ENCODE peak calls at places on chromosomes 3 and 15, in four cellular contexts. Z is H4; Y is immature natural killer cell; Q is CD8-positive, alpha-beta memory T cell. K is an unnamed sample.

GRCh38 chr3:121951291-121951690 is 57.1 kb downstream of the SLC15A2 start:
- DNase-seq in Z (no peak), Y (no peak), Q (no peak), K (no peak)

GRCh38 chr3:76961284-76961683 is 78.6 kb upstream of the ROBO2 start:
- DNase-seq in Z (no peak), Y (no peak), Q (no peak), K (no peak)

GRCh38 chr3:171184372-171184771 is 157.9 kb upstream of the SLC2A2 start:
- DNase-seq in Z (no peak), Y (no peak), Q (no peak), K (no peak)

GRCh38 chr15:46416544-46416943 is 781.7 kb downstream of the SQOR start:
- DNase-seq in Z (peak; percentile 7), Y (no peak), Q (no peak), K (no peak)

GRCh38 chr3:105691633-105692032 is 177.2 kb downstream of the CBLB start:
- DNase-seq in Z (no peak), Y (no peak), Q (no peak), K (no peak)

GRCh38 chr3:112973325-112974177 is 1.4 kb downstream of the CD200R1 start:
- DNase-seq in Z (no peak), Y (peak; percentile 19), Q (peak; percentile 56), K (no peak)

GRCh38 chr3:37254316-37254715 is 79.9 kb upstream of the LRRFIP2 start:
- DNase-seq in Z (no peak), Y (no peak), Q (no peak), K (no peak)

GRCh38 chr3:193840111-193840641 is 247.2 kb downstream of the OPA1 start:
- DNase-seq in Z (no peak), Y (no peak), Q (no peak), K (no peak)

GRCh38 chr3:179673522-179673921 is 20.7 kb downstream of the USP13 start:
- DNase-seq in Z (no peak), Y (no peak), Q (no peak), K (no peak)

GRCh38 chr3:142580061-142580423 is 1.5 kb upstream of the ATR start:
- DNase-seq in Z (no peak), Y (no peak), Q (no peak), K (no peak)

GRCh38 chr3:69392415-69392814 is 6.5 kb upstream of the FRMD4B start:
- DNase-seq in Z (no peak), Y (no peak), Q (no peak), K (no peak)

GRCh38 chr3:70273492-70273891 is 38.9 kb downstream of the MDFIC2 start:
- DNase-seq in Z (no peak), Y (no peak), Q (no peak), K (no peak)

GRCh38 chr15:71746719-71747118 is 63.6 kb upstream of the NR2E3 start:
- DNase-seq in Z (no peak), Y (no peak), Q (no peak), K (no peak)

GRCh38 chr3:49903451-49904424 is at the start of gene MST1R:
- DNase-seq in Z (no peak), Y (peak; percentile 80), Q (peak; percentile 81), K (no peak)

GRCh38 chr15:50232791-50233190 is 32.7 kb downstream of the HDC start:
- DNase-seq in Z (no peak), Y (no peak), Q (no peak), K (no peak)

GRCh38 chr3:105865867-105866350 is 2.9 kb downstream of the CBLB start:
- DNase-seq in Z (no peak), Y (no peak), Q (no peak), K (no peak)

GRCh38 chr3:48405343-48405881 is 24.5 kb downstream of the PLXNB1 start:
- DNase-seq in Z (no peak), Y (no peak), Q (no peak), K (no peak)

GRCh38 chr3:15858547-15859506 is 61.0 kb upstream of the ANKRD28 start:
- DNase-seq in Z (no peak), Y (peak; percentile 43), Q (peak; percentile 69), K (no peak)

GRCh38 chr3:1228289-1228688 is 135.5 kb downstream of the CNTN6 start:
- DNase-seq in Z (no peak), Y (no peak), Q (no peak), K (no peak)

GRCh38 chr15:77030928-77031375 is 36.0 kb downstream of the PSTPIP1 start:
- DNase-seq in Z (no peak), Y (no peak), Q (no peak), K (no peak)

GRCh38 chr3:21942328-21942727 is 191.3 kb upstream of the ZNF385D start:
- DNase-seq in Z (no peak), Y (no peak), Q (no peak), K (peak; percentile 3)

GRCh38 chr3:55007971-55008370 is 80.1 kb upstream of the LRTM1 start:
- DNase-seq in Z (no peak), Y (no peak), Q (no peak), K (no peak)

GRCh38 chr3:60417590-60417989 is 833.7 kb downstream of the FHIT start:
- DNase-seq in Z (no peak), Y (no peak), Q (no peak), K (no peak)

GRCh38 chr15:82874961-82875360 is 65.5 kb downstream of the WHAMM start:
- DNase-seq in Z (no peak), Y (no peak), Q (no peak), K (no peak)

GRCh38 chr15:99105516-99106341 is 849 bp downstream of the SYNM start:
- DNase-seq in Z (no peak), Y (peak; percentile 31), Q (no peak), K (no peak)